ENCODE peak calls at places on chromosomes 3 and 15, in four cellular contexts. P is HepG2, Y is H1, E is GM12878. N is an unnamed sample.

GRCh38 chr3:88573472-88573871 is 423.7 kb downstream of the C3orf38 start:
- DNase-seq in Y (no peak), P (no peak), E (no peak), N (no peak)

GRCh38 chr3:190886945-190887344 is 24.5 kb upstream of the GMNC start:
- DNase-seq in P (no peak), Y (no peak), E (no peak), N (no peak)

GRCh38 chr3:191235331-191236314 is 36.6 kb downstream of the OSTN start:
- DNase-seq in E (peak), P (no peak), Y (no peak), N (no peak)

GRCh38 chr15:22794063-22794462 is 7.6 kb downstream of the NIPA1 start:
- DNase-seq in E (no peak), Y (no peak), P (no peak), N (no peak)

GRCh38 chr3:188842628-188843027 is 329.1 kb upstream of the TPRG1 start:
- DNase-seq in E (no peak), Y (no peak), P (no peak), N (no peak)

GRCh38 chr3:120743081-120743365 is 479 bp downstream of the GTF2E1 start:
- DNase-seq in Y (no peak), P (no peak), E (no peak), N (no peak)

GRCh38 chr15:83717010-83717409 is 63.1 kb downstream of the ADAMTSL3 start:
- DNase-seq in P (no peak), E (no peak), Y (no peak), N (no peak)

GRCh38 chr15:66740802-66741201 is 38.8 kb downstream of the SMAD6 start:
- DNase-seq in P (no peak), Y (no peak), E (no peak), N (no peak)

GRCh38 chr3:82973810-82974209 is 1212.4 kb upstream of the GBE1 start:
- DNase-seq in E (no peak), Y (no peak), P (no peak), N (no peak)

GRCh38 chr3:76063811-76064210 is 278.5 kb upstream of the ZNF717 start:
- DNase-seq in P (no peak), Y (no peak), E (no peak), N (no peak)

GRCh38 chr3:65195211-65195610 is 507.4 kb upstream of the ADAMTS9 start:
- DNase-seq in E (no peak), Y (no peak), P (no peak), N (no peak)

GRCh38 chr15:57596978-57597377 is 5.3 kb downstream of the MYZAP start:
- DNase-seq in Y (no peak), P (no peak), E (no peak), N (no peak)

GRCh38 chr15:56967336-56967735 is 48.9 kb downstream of the TCF12 start:
- DNase-seq in P (no peak), Y (no peak), E (no peak), N (no peak)

GRCh38 chr15:92140802-92141201 is 252.9 kb upstream of the ST8SIA2 start:
- DNase-seq in E (no peak), Y (no peak), P (no peak), N (no peak)

GRCh38 chr3:54344601-54345216 is 222.4 kb downstream of the CACNA2D3 start:
- DNase-seq in E (no peak), P (no peak), Y (no peak), N (no peak)

GRCh38 chr3:189289251-189289650 is 117.5 kb downstream of the TPRG1 start:
- DNase-seq in E (no peak), Y (no peak), P (no peak), N (no peak)

GRCh38 chr3:173037840-173038483 is 103.1 kb downstream of the SPATA16 start:
- DNase-seq in Y (no peak), E (no peak), P (no peak), N (no peak)

GRCh38 chr3:137012097-137012501 is 54.3 kb downstream of the IL20RB start:
- DNase-seq in Y (no peak), P (no peak), E (no peak), N (no peak)

GRCh38 chr3:73848173-73848751 is 223.5 kb upstream of the PDZRN3 start:
- DNase-seq in E (no peak), Y (no peak), P (peak), N (no peak)

GRCh38 chr3:61562042-61562809 is 855 bp downstream of the PTPRG start:
- DNase-seq in E (no peak), P (no peak), Y (no peak), N (no peak)
- TF ChIP-seq SUZ12 in E (no peak), P (no peak), Y (no peak), N (no peak)

DNA sequence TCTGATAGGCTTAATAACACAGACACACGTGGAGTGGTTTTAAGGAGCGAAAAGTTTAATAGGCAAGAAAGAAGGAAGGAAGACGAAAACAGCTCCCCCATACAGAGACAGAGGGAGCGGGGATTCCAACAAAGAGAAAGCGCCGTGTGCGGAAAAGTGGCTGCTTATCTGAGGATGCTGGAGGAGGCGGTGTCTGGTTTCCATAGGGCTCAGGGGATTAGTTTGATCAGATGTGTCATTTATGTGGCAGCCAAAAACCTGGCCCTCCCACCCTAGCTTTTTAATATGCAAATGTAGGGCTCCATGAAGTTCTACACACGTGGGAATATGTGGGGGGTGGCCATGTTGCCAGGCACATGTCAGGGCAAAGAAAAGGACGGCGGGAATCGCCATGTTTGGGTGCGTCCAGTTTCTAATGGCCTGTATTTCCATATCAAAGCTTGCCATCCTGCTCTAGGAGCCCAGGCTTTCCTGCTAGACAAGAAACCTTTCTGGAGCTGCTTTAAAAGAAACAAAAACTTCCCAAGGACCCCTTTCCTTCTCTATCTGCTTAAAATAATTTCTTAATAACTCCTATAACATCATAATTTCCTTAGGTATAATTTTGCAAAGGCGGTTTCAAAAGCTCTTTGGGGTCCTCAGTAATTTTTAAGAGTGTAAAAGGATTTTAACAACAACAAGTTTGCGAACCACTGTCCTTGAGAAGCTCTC is 749 bp upstream of the ZNF589 start:
- DNase-seq in Y (peak), E (no peak), P (no peak), N (peak)
- H3K4me3 ChIP-seq in Y (peak), E (no peak), P (peak), N (no peak)

GRCh38 chr3:176651622-176652021 is 545.7 kb downstream of the TBL1XR1 start:
- DNase-seq in P (no peak), Y (no peak), E (no peak), N (no peak)
- TF ChIP-seq SUZ12 in P (no peak), Y (no peak), E (no peak), N (no peak)

GRCh38 chr15:100131321-100132224 is 210.2 kb downstream of the ADAMTS17 start:
- DNase-seq in P (peak), E (no peak), Y (no peak), N (no peak)
- H3K4me3 ChIP-seq in P (peak), E (no peak), Y (no peak), N (no peak)

DNA sequence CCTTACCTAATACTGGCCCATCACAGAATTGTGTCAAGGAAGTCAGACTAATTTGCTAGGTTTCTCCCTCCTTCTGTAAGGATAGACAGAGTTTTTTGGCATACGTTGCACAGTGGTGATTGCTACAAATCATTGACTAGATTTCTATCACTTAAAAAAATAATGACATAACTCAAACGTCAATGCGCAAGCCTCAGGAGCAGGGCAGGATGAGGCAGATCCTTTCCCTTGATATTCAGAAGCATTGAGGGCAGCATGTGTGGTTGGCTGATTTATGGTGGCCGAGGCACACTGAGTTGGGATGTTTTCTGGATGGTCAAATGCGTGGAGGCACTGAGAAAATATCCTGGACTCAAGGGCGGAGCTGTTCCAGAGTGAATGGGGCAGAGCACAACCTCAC is 14.4 kb downstream of the THSD4 start:
- DNase-seq in P (no peak), Y (no peak), E (no peak), N (no peak)
- TF ChIP-seq SUZ12 in P (no peak), Y (no peak), E (no peak), N (no peak)

GRCh38 chr3:63980019-63980418 is 43.3 kb downstream of the PSMD6 start:
- DNase-seq in Y (no peak), P (no peak), E (no peak), N (no peak)
- H3K4me3 ChIP-seq in Y (no peak), P (no peak), E (no peak), N (no peak)

GRCh38 chr3:126971891-126972351 is 11.0 kb upstream of the PLXNA1 start:
- DNase-seq in Y (no peak), P (no peak), E (no peak), N (no peak)
- TF ChIP-seq SUZ12 in Y (no peak), P (no peak), E (no peak), N (no peak)

GRCh38 chr3:182300266-182300665 is 493.0 kb upstream of the ATP11B start:
- DNase-seq in P (no peak), E (no peak), Y (no peak), N (no peak)
- H3K4me3 ChIP-seq in P (no peak), E (no peak), Y (no peak), N (no peak)

GRCh38 chr3:156599475-156599874 is 44.6 kb upstream of the SSR3 start:
- DNase-seq in P (no peak), Y (no peak), E (no peak), N (no peak)

GRCh38 chr3:156598413-156598812 is 43.5 kb upstream of the SSR3 start:
- DNase-seq in E (no peak), P (no peak), Y (no peak), N (no peak)

GRCh38 chr3:156599061-156599460 is 44.1 kb upstream of the SSR3 start:
- DNase-seq in P (no peak), Y (no peak), E (no peak), N (no peak)

GRCh38 chr3:156594229-156594683 is 39.3 kb upstream of the SSR3 start:
- DNase-seq in P (peak), Y (no peak), E (no peak), N (no peak)

DNA sequence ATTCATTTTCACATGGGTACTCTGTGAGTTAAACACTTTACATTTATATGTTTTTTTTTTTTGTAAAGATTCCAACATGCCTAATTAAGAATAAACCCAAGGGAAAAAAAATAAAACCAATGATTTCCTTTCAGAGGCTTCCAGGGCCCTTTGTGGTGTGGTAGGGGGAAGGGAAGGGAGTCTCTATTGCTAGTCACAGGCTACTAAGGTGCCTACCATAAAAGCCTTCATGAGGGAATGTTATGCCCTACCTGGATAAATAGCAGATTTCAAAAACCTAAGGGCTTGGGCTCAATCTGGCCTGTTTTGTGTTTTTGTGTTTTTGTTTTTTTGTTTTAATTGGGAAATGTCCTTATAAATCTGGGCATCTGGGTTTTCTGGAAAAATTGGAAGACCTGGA is 38.9 kb upstream of the SSR3 start:
- DNase-seq in P (no peak), E (no peak), Y (no peak), N (no peak)
- TF ChIP-seq SUZ12 in P (no peak), E (no peak), Y (no peak), N (no peak)

N was measured in NT2/D1.